ENCODE peak calls at places on chromosomes 13 and 19, in nine cellular contexts. One of them, this sample, is unnamed.

GRCh38 chr13:51000576-51001260 is 91.1 kb downstream of the RNASEH2B start:
- DNase-seq in HFFc6: peak; percentile 12
- DNase-seq in SK-N-SH: no peak
- DNase-seq in AG04449: no peak
- DNase-seq in GM12878: no peak
- DNase-seq in lower leg skin: peak; percentile 89
- DNase-seq in foreskin fibroblast: peak; percentile 45
- DNase-seq in keratinocyte: peak; percentile 59
- DNase-seq in heart left ventricle: peak; percentile 41
- DNase-seq in this sample: no peak

GRCh38 chr13:27792393-27793218 is at the start of gene GSX1:
- DNase-seq in HFFc6: peak; percentile 13
- DNase-seq in SK-N-SH: no peak
- DNase-seq in AG04449: no peak
- DNase-seq in GM12878: no peak
- DNase-seq in lower leg skin: no peak
- DNase-seq in foreskin fibroblast: peak; percentile 65
- DNase-seq in keratinocyte: peak; percentile 13
- DNase-seq in heart left ventricle: peak; percentile 70
- DNase-seq in this sample: peak; percentile 89

GRCh38 chr13:109451726-109452125 is 334.7 kb downstream of the IRS2 start:
- DNase-seq in HFFc6: no peak
- DNase-seq in SK-N-SH: peak; percentile 6
- DNase-seq in AG04449: no peak
- DNase-seq in GM12878: no peak
- DNase-seq in lower leg skin: no peak
- DNase-seq in foreskin fibroblast: no peak
- DNase-seq in keratinocyte: no peak
- DNase-seq in heart left ventricle: no peak
- DNase-seq in this sample: no peak

GRCh38 chr19:35557539-35558399 is 5.7 kb downstream of the ATP4A start:
- DNase-seq in HFFc6: no peak
- DNase-seq in SK-N-SH: peak; percentile 96
- DNase-seq in AG04449: no peak
- DNase-seq in GM12878: no peak
- DNase-seq in lower leg skin: peak; percentile 83
- DNase-seq in foreskin fibroblast: peak; percentile 56
- DNase-seq in keratinocyte: no peak
- DNase-seq in heart left ventricle: peak; percentile 70
- DNase-seq in this sample: no peak

GRCh38 chr13:24671367-24672117 is 8.7 kb upstream of the ATP12A start:
- DNase-seq in HFFc6: peak; percentile 93
- DNase-seq in SK-N-SH: peak; percentile 82
- DNase-seq in AG04449: peak; percentile 65
- DNase-seq in GM12878: no peak
- DNase-seq in lower leg skin: peak; percentile 93
- DNase-seq in foreskin fibroblast: peak; percentile 86
- DNase-seq in keratinocyte: peak; percentile 85
- DNase-seq in heart left ventricle: no peak
- DNase-seq in this sample: no peak

GRCh38 chr13:38636106-38636505 is 50.8 kb upstream of the FREM2 start:
- DNase-seq in HFFc6: no peak
- DNase-seq in SK-N-SH: no peak
- DNase-seq in AG04449: no peak
- DNase-seq in GM12878: no peak
- DNase-seq in lower leg skin: no peak
- DNase-seq in foreskin fibroblast: no peak
- DNase-seq in keratinocyte: no peak
- DNase-seq in heart left ventricle: no peak
- DNase-seq in this sample: no peak

GRCh38 chr13:98111168-98112098 is 31.5 kb upstream of the FARP1 start:
- DNase-seq in HFFc6: no peak
- DNase-seq in SK-N-SH: no peak
- DNase-seq in AG04449: no peak
- DNase-seq in GM12878: no peak
- DNase-seq in lower leg skin: peak; percentile 31
- DNase-seq in foreskin fibroblast: no peak
- DNase-seq in keratinocyte: no peak
- DNase-seq in heart left ventricle: no peak
- DNase-seq in this sample: no peak

GRCh38 chr13:27573265-27573664 is 47.1 kb downstream of the LNX2 start:
- DNase-seq in HFFc6: peak; percentile 59
- DNase-seq in SK-N-SH: no peak
- DNase-seq in AG04449: no peak
- DNase-seq in GM12878: no peak
- DNase-seq in lower leg skin: no peak
- DNase-seq in foreskin fibroblast: peak; percentile 62
- DNase-seq in keratinocyte: no peak
- DNase-seq in heart left ventricle: no peak
- DNase-seq in this sample: no peak

GRCh38 chr13:114097893-114098688 is 34.3 kb downstream of the RASA3 start:
- DNase-seq in HFFc6: no peak
- DNase-seq in SK-N-SH: peak; percentile 83
- DNase-seq in AG04449: no peak
- DNase-seq in GM12878: no peak
- DNase-seq in lower leg skin: peak; percentile 83
- DNase-seq in foreskin fibroblast: no peak
- DNase-seq in keratinocyte: no peak
- DNase-seq in heart left ventricle: peak; percentile 21
- DNase-seq in this sample: no peak

GRCh38 chr19:11373885-11374448 is 499 bp upstream of the SWSAP1 start:
- DNase-seq in HFFc6: no peak
- DNase-seq in SK-N-SH: peak; percentile 21
- DNase-seq in AG04449: no peak
- DNase-seq in GM12878: no peak
- DNase-seq in lower leg skin: no peak
- DNase-seq in foreskin fibroblast: no peak
- DNase-seq in keratinocyte: no peak
- DNase-seq in heart left ventricle: no peak
- DNase-seq in this sample: no peak

GRCh38 chr19:48540110-48540509 is 11.9 kb upstream of the SULT2B1 start:
- DNase-seq in HFFc6: no peak
- DNase-seq in SK-N-SH: no peak
- DNase-seq in AG04449: no peak
- DNase-seq in GM12878: no peak
- DNase-seq in lower leg skin: no peak
- DNase-seq in foreskin fibroblast: no peak
- DNase-seq in keratinocyte: no peak
- DNase-seq in heart left ventricle: no peak
- DNase-seq in this sample: no peak

GRCh38 chr13:92122454-92122853 is 724.0 kb downstream of the GPC5 start:
- DNase-seq in HFFc6: no peak
- DNase-seq in SK-N-SH: no peak
- DNase-seq in AG04449: no peak
- DNase-seq in GM12878: no peak
- DNase-seq in lower leg skin: no peak
- DNase-seq in foreskin fibroblast: no peak
- DNase-seq in keratinocyte: no peak
- DNase-seq in heart left ventricle: no peak
- DNase-seq in this sample: no peak

GRCh38 chr13:36133950-36134349 is 2.8 kb upstream of the DCLK1 start:
- DNase-seq in HFFc6: no peak
- DNase-seq in SK-N-SH: no peak
- DNase-seq in AG04449: no peak
- DNase-seq in GM12878: no peak
- DNase-seq in lower leg skin: no peak
- DNase-seq in foreskin fibroblast: no peak
- DNase-seq in keratinocyte: no peak
- DNase-seq in heart left ventricle: no peak
- DNase-seq in this sample: no peak
- TF ChIP-seq CTCF in HFFc6: no peak
- TF ChIP-seq CTCF in SK-N-SH: peak; percentile 28
- TF ChIP-seq CTCF in AG04449: no peak
- TF ChIP-seq CTCF in GM12878: no peak
- TF ChIP-seq CTCF in lower leg skin: no peak
- TF ChIP-seq CTCF in foreskin fibroblast: no peak
- TF ChIP-seq CTCF in keratinocyte: no peak
- TF ChIP-seq CTCF in heart left ventricle: no peak
- TF ChIP-seq CTCF in this sample: no peak

DNA sequence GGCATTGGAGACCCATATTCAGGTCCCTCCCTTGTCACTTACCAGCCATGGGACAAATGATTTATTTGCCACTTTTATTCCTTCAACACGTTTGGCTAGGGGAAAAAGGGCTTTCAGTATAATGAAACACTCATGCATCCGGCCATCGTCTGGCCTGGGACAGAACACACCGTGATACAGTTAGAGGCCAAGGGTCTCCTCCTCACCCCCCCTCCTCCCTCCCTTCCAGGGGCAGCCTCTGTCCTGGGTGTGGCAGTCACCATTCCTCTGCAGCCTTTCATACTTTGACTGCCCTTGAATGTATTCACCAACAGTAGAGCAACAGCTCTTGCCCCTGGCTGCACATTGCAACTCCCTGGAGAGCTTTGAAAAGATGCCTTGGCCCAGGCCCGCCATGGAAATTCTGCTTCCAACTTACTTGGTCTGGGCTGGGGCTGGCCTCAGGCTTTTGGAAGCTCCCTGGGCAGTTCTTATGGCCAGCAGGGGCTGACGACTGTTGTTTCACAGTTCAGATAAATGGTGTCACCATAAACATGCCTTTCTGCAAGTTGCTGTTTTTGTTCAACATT is 3.0 kb downstream of the PAK4 start:
- DNase-seq in HFFc6: no peak
- DNase-seq in SK-N-SH: no peak
- DNase-seq in AG04449: no peak
- DNase-seq in GM12878: no peak
- DNase-seq in lower leg skin: no peak
- DNase-seq in foreskin fibroblast: no peak
- DNase-seq in keratinocyte: no peak
- DNase-seq in heart left ventricle: no peak
- DNase-seq in this sample: no peak
- TF ChIP-seq CTCF in HFFc6: peak; percentile 12
- TF ChIP-seq CTCF in SK-N-SH: no peak
- TF ChIP-seq CTCF in AG04449: no peak
- TF ChIP-seq CTCF in GM12878: no peak
- TF ChIP-seq CTCF in lower leg skin: no peak
- TF ChIP-seq CTCF in foreskin fibroblast: peak; percentile 13
- TF ChIP-seq CTCF in keratinocyte: no peak
- TF ChIP-seq CTCF in heart left ventricle: no peak
- TF ChIP-seq CTCF in this sample: no peak

DNA sequence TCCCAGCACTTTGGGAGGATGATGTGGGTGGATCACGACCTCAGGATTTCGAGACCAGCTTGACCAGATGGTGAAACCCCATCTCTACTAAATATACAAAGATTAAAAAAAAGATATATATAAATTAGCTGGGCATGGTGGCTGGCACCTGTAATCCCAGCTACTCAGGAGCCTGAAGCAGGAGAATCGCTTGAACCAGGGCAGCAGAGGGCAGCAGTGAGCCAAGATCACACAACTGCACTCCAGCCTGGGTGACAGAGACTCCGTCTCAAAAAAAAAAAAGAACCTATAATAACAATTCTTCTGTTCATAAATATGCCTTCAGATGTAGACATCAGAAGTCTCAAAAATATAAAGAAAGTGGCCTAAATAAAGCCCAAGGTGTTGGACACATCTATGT is 7.6 kb downstream of the ZNF737 start:
- DNase-seq in HFFc6: no peak
- DNase-seq in SK-N-SH: no peak
- DNase-seq in AG04449: no peak
- DNase-seq in GM12878: no peak
- DNase-seq in lower leg skin: no peak
- DNase-seq in foreskin fibroblast: no peak
- DNase-seq in keratinocyte: no peak
- DNase-seq in heart left ventricle: no peak
- DNase-seq in this sample: no peak
- TF ChIP-seq CTCF in HFFc6: peak; percentile 29
- TF ChIP-seq CTCF in SK-N-SH: no peak
- TF ChIP-seq CTCF in AG04449: no peak
- TF ChIP-seq CTCF in GM12878: no peak
- TF ChIP-seq CTCF in lower leg skin: no peak
- TF ChIP-seq CTCF in foreskin fibroblast: no peak
- TF ChIP-seq CTCF in keratinocyte: no peak
- TF ChIP-seq CTCF in heart left ventricle: peak; percentile 25
- TF ChIP-seq CTCF in this sample: no peak

GRCh38 chr19:31249217-31249616 is 100.0 kb downstream of the TSHZ3 start:
- DNase-seq in HFFc6: no peak
- DNase-seq in SK-N-SH: no peak
- DNase-seq in AG04449: no peak
- DNase-seq in GM12878: no peak
- DNase-seq in lower leg skin: no peak
- DNase-seq in foreskin fibroblast: no peak
- DNase-seq in keratinocyte: no peak
- DNase-seq in heart left ventricle: no peak
- DNase-seq in this sample: no peak
- TF ChIP-seq CTCF in HFFc6: peak; percentile 27
- TF ChIP-seq CTCF in SK-N-SH: peak; percentile 21
- TF ChIP-seq CTCF in AG04449: no peak
- TF ChIP-seq CTCF in GM12878: no peak
- TF ChIP-seq CTCF in lower leg skin: no peak
- TF ChIP-seq CTCF in foreskin fibroblast: peak; percentile 9
- TF ChIP-seq CTCF in keratinocyte: peak; percentile 41
- TF ChIP-seq CTCF in heart left ventricle: no peak
- TF ChIP-seq CTCF in this sample: no peak

This sample was measured in osteocyte.